ENCODE peak calls at places on chromosomes 3 and 15, in eight cellular contexts. A is cardiac septum; C is CD8-positive, alpha-beta T cell; G is aorta; S is stimulated activated CD8-positive, alpha-beta memory T cell treated with anti-CD3 and anti-CD28 coated beads, Interleukin-12 subunit alpha, Interleukin-12 subunit beta, amount 100 ng/mL, for 1 hour; P is fibroblast of lung; R is natural killer cell; D is T-helper 1 cell. F is an unnamed sample.

GRCh38 chr3:170740726-170741591 is 129.0 kb downstream of the RPL22L1 start:
- DNase-seq in C (no peak), A (no peak), G (peak; percentile 68), S (no peak), R (no peak), P (peak; percentile 81), D (no peak), F (peak; percentile 34)

GRCh38 chr15:38129531-38130199 is 123.0 kb upstream of the SPRED1 start:
- DNase-seq in C (no peak), S (no peak), R (no peak), A (no peak), G (peak; percentile 86), P (peak; percentile 100), D (no peak), F (no peak)

GRCh38 chr3:17420668-17421067 is 321.8 kb downstream of the TBC1D5 start:
- DNase-seq in R (no peak), S (no peak), G (no peak), D (no peak), P (peak; percentile 11), A (no peak), C (no peak), F (no peak)

GRCh38 chr3:49638445-49638844 is 35.7 kb upstream of the APEH start:
- DNase-seq in G (peak; percentile 79), R (no peak), A (no peak), P (peak; percentile 44), D (no peak), S (no peak), C (no peak), F (no peak)

GRCh38 chr3:194082596-194083220 is 53.2 kb upstream of the HES1 start:
- DNase-seq in P (no peak), G (no peak), C (no peak), A (no peak), D (no peak), R (no peak), S (no peak), F (no peak)

GRCh38 chr3:36362973-36363372 is 17.3 kb upstream of the STAC start:
- DNase-seq in A (no peak), C (no peak), G (no peak), D (no peak), P (peak; percentile 29), R (no peak), S (no peak), F (no peak)

GRCh38 chr15:96122077-96123027 is 208.1 kb upstream of the NR2F2 start:
- DNase-seq in S (no peak), A (no peak), R (no peak), G (no peak), C (no peak), P (peak; percentile 18), D (no peak), F (no peak)

GRCh38 chr3:127369356-127369935 is 81.6 kb upstream of the PRR20G start:
- DNase-seq in A (no peak), R (no peak), D (no peak), C (no peak), S (no peak), G (no peak), P (no peak), F (no peak)

GRCh38 chr3:74470313-74470712 is 144.1 kb downstream of the CNTN3 start:
- DNase-seq in S (no peak), R (no peak), C (no peak), A (no peak), D (no peak), P (no peak), G (no peak), F (no peak)

GRCh38 chr3:44065311-44065710 is 176.4 kb upstream of the TOPAZ1 start:
- DNase-seq in G (no peak), P (no peak), D (no peak), S (no peak), C (no peak), R (no peak), A (peak; percentile 49), F (no peak)

GRCh38 chr15:92638291-92638708 is 17.3 kb downstream of the FAM174B start:
- DNase-seq in A (no peak), P (peak; percentile 57), G (no peak), C (no peak), R (no peak), S (no peak), D (no peak), F (no peak)

GRCh38 chr3:124607163-124607562 is 123.1 kb upstream of the UMPS start:
- DNase-seq in R (no peak), C (no peak), P (peak; percentile 85), A (no peak), G (no peak), S (no peak), D (no peak), F (peak; percentile 27)

GRCh38 chr3:58246148-58247051 is 8.8 kb downstream of the ABHD6 start:
- DNase-seq in P (no peak), A (no peak), D (no peak), S (no peak), G (no peak), R (no peak), C (no peak), F (no peak)

GRCh38 chr3:195104340-195104739 is 166.6 kb downstream of the XXYLT1 start:
- DNase-seq in S (no peak), D (no peak), A (peak; percentile 67), C (no peak), P (no peak), R (no peak), G (peak; percentile 24), F (no peak)

GRCh38 chr15:38545179-38545578 is 19.4 kb downstream of the RASGRP1 start:
- DNase-seq in G (no peak), C (no peak), R (no peak), S (no peak), D (no peak), P (no peak), A (no peak), F (no peak)

GRCh38 chr3:186160691-186161243 is 51.9 kb upstream of the ETV5 start:
- DNase-seq in D (no peak), A (no peak), G (no peak), R (no peak), P (no peak), S (no peak), C (no peak), F (no peak)